ENCODE peak calls at places on chromosomes 6 and 20, in seven cellular contexts. W is psoas muscle, D is NCI-H748 treated with DMSO at 0.1 percent for 48 hours, G is 8988T, I is NCI-H187, K is HCEC 1CT, C is ELR. N is an unnamed sample.

GRCh38 chr6:124297507-124297906 is 493.8 kb downstream of the NKAIN2 start:
- DNase-seq in W (no peak), D (no peak), G (no peak), I (no peak), K (no peak), C (no peak), N (no peak)

GRCh38 chr20:50297498-50298348 is 107.1 kb downstream of the CEBPB start:
- DNase-seq in W (peak), D (no peak), G (no peak), I (no peak), K (no peak), C (no peak), N (no peak)

GRCh38 chr6:130115036-130115435 is 96.7 kb downstream of the L3MBTL3 start:
- DNase-seq in W (no peak), D (no peak), G (no peak), I (no peak), K (no peak), C (no peak), N (no peak)

GRCh38 chr6:88763160-88763559 is 200.3 kb downstream of the RNGTT start:
- DNase-seq in W (no peak), D (no peak), G (no peak), I (no peak), K (no peak), C (peak), N (peak)

GRCh38 chr6:138405816-138406403 is 1.9 kb downstream of the HEBP2 start:
- DNase-seq in W (no peak), D (peak), G (no peak), I (peak), K (no peak), C (no peak), N (no peak)

GRCh38 chr20:25310268-25310920 is 62.5 kb downstream of the PYGB start:
- DNase-seq in W (no peak), D (peak), G (no peak), I (no peak), K (peak), C (peak), N (peak)

GRCh38 chr6:89268776-89269175 is 46.3 kb downstream of the GABRR2 start:
- DNase-seq in W (no peak), D (no peak), G (no peak), I (no peak), K (no peak), C (peak), N (no peak)

GRCh38 chr20:47225458-47225857 is 131.0 kb downstream of the ZMYND8 start:
- DNase-seq in W (no peak), D (no peak), G (no peak), I (no peak), K (no peak), C (no peak), N (no peak)

GRCh38 chr20:31837896-31838397 is 7.5 kb downstream of the FOXS1 start:
- DNase-seq in W (no peak), D (no peak), G (no peak), I (no peak), K (peak), C (peak), N (peak)

GRCh38 chr6:118697554-118697953 is 46.2 kb upstream of the CEP85L start:
- DNase-seq in W (no peak), D (no peak), G (no peak), I (peak), K (no peak), C (no peak), N (no peak)

GRCh38 chr20:1820137-1821074 is 74.8 kb upstream of the SIRPA start:
- DNase-seq in W (no peak), D (no peak), G (no peak), I (no peak), K (peak), C (peak), N (peak)